ENCODE peak calls at places on chromosomes 4 and X, in seven cellular contexts. P, Z, Y, U, A, J and D are unnamed samples.

GRCh38 chrX:14362731-14363130 is 166.6 kb upstream of the GLRA2 start:
- DNase-seq in P (no peak), Z (no peak), Y (no peak), U (no peak), A (no peak), J (peak), D (no peak)

GRCh38 chrX:47321386-47321785 is 49.0 kb upstream of the ZNF157 start:
- DNase-seq in P (no peak), Z (peak), Y (no peak), U (no peak), A (no peak), J (no peak), D (peak)

GRCh38 chr4:139154538-139154937 is 22.5 kb downstream of the ELF2 start:
- DNase-seq in P (no peak), Z (no peak), Y (no peak), U (no peak), A (no peak), J (no peak), D (no peak)

GRCh38 chr4:52996261-52997131 is 134.4 kb downstream of the RASL11B start:
- DNase-seq in P (peak), Z (no peak), Y (no peak), U (no peak), A (no peak), J (no peak), D (no peak)

GRCh38 chr4:74328501-74328900 is 20.2 kb downstream of the EPGN start:
- DNase-seq in P (no peak), Z (no peak), Y (no peak), U (no peak), A (no peak), J (no peak), D (no peak)

GRCh38 chr4:6829077-6829476 is 46.5 kb downstream of the KIAA0232 start:
- DNase-seq in P (no peak), Z (no peak), Y (no peak), U (no peak), A (no peak), J (no peak), D (no peak)

GRCh38 chr4:128244379-128244778 is 43.2 kb downstream of the PGRMC2 start:
- DNase-seq in P (no peak), Z (no peak), Y (no peak), U (no peak), A (peak), J (no peak), D (no peak)

GRCh38 chr4:125313989-125314602 is 659 bp upstream of the FAT4 start:
- DNase-seq in P (no peak), Z (no peak), Y (no peak), U (no peak), A (peak), J (no peak), D (peak)

GRCh38 chr4:108224628-108225053 is 55.9 kb upstream of the LEF1 start:
- DNase-seq in P (no peak), Z (no peak), Y (no peak), U (peak), A (peak), J (no peak), D (no peak)

GRCh38 chrX:69065451-69065850 is 99.8 kb downstream of the PJA1 start:
- DNase-seq in P (peak), Z (no peak), Y (peak), U (no peak), A (peak), J (peak), D (no peak)

GRCh38 chr4:24876431-24876830 is 36.4 kb downstream of the CCDC149 start:
- DNase-seq in P (no peak), Z (no peak), Y (no peak), U (no peak), A (no peak), J (no peak), D (no peak)

GRCh38 chr4:99395595-99396364 is 39.4 kb downstream of the ADH7 start:
- DNase-seq in P (no peak), Z (no peak), Y (no peak), U (no peak), A (no peak), J (peak), D (no peak)

GRCh38 chr4:10140866-10141759 is 24.5 kb upstream of the WDR1 start:
- DNase-seq in P (no peak), Z (peak), Y (no peak), U (no peak), A (no peak), J (no peak), D (no peak)

GRCh38 chr4:150007512-150007911 is 70.7 kb upstream of the DCLK2 start:
- DNase-seq in P (no peak), Z (no peak), Y (no peak), U (peak), A (no peak), J (peak), D (no peak)

GRCh38 chr4:2267320-2267811 is 5.5 kb upstream of the MXD4 start:
- DNase-seq in P (no peak), Z (no peak), Y (peak), U (no peak), A (no peak), J (no peak), D (no peak)

GRCh38 chr4:2253160-2254084 is 8.5 kb downstream of the MXD4 start:
- DNase-seq in P (peak), Z (peak), Y (peak), U (no peak), A (no peak), J (no peak), D (no peak)

GRCh38 chr4:73439445-73439844 is 3.4 kb downstream of the AFP start:
- DNase-seq in P (no peak), Z (no peak), Y (no peak), U (no peak), A (no peak), J (no peak), D (no peak)

GRCh38 chr4:156053174-156053573 is 99.5 kb upstream of the CTSO start:
- DNase-seq in P (no peak), Z (no peak), Y (no peak), U (no peak), A (peak), J (no peak), D (no peak)

GRCh38 chr4:177569443-177569842 is 127.2 kb upstream of the AGA start:
- DNase-seq in P (no peak), Z (no peak), Y (no peak), U (peak), A (peak), J (no peak), D (no peak)

GRCh38 chr4:182770259-182770968 is 146.8 kb downstream of the DCTD start:
- DNase-seq in P (no peak), Z (no peak), Y (no peak), U (no peak), A (no peak), J (no peak), D (no peak)

GRCh38 chr4:88591787-88592599 is at the start of gene HERC3:
- DNase-seq in P (peak), Z (peak), Y (peak), U (peak), A (peak), J (peak), D (peak)

GRCh38 chr4:153639556-153640475 is 44.3 kb upstream of the TLR2 start:
- DNase-seq in P (no peak), Z (no peak), Y (no peak), U (no peak), A (no peak), J (no peak), D (no peak)

GRCh38 chr4:113837397-113837796 is 75.9 kb upstream of the CAMK2D start:
- DNase-seq in P (no peak), Z (no peak), Y (no peak), U (peak), A (peak), J (peak), D (no peak)

GRCh38 chr4:26307027-26307426 is 13.8 kb upstream of the RBPJ start:
- DNase-seq in P (no peak), Z (no peak), Y (no peak), U (no peak), A (no peak), J (no peak), D (no peak)

GRCh38 chrX:110086916-110087484 is 84.1 kb downstream of the TMEM164 start:
- DNase-seq in P (no peak), Z (no peak), Y (no peak), U (peak), A (peak), J (peak), D (no peak)

GRCh38 chr4:106240699-106241098 is 75.3 kb downstream of the TBCK start:
- DNase-seq in P (no peak), Z (no peak), Y (no peak), U (no peak), A (no peak), J (no peak), D (no peak)

GRCh38 chr4:184177271-184177670 is 40.4 kb downstream of the ENPP6 start:
- DNase-seq in P (no peak), Z (no peak), Y (no peak), U (no peak), A (no peak), J (no peak), D (no peak)

GRCh38 chr4:167023359-167023925 is 210.9 kb downstream of the SPOCK3 start:
- DNase-seq in P (no peak), Z (no peak), Y (no peak), U (no peak), A (no peak), J (no peak), D (no peak)

GRCh38 chr4:56737666-56738065 is 56.6 kb upstream of the HOPX start:
- DNase-seq in P (no peak), Z (no peak), Y (no peak), U (no peak), A (peak), J (no peak), D (no peak)

GRCh38 chr4:98447648-98448047 is 186.5 kb downstream of the RAP1GDS1 start:
- DNase-seq in P (peak), Z (peak), Y (no peak), U (no peak), A (peak), J (no peak), D (no peak)

GRCh38 chr4:80367737-80368136 is 32.2 kb downstream of the CFAP299 start:
- DNase-seq in P (no peak), Z (no peak), Y (no peak), U (no peak), A (peak), J (peak), D (no peak)

GRCh38 chrX:155086202-155086840 is 15.0 kb downstream of the BRCC3 start:
- DNase-seq in P (peak), Z (peak), Y (no peak), U (no peak), A (peak), J (peak), D (peak)

GRCh38 chr4:10983274-10983673 is 298.7 kb upstream of the CLNK start:
- DNase-seq in P (peak), Z (no peak), Y (no peak), U (no peak), A (peak), J (no peak), D (no peak)

GRCh38 chrX:97074400-97074799 is 190.7 kb downstream of the RPA4 start:
- DNase-seq in P (no peak), Z (no peak), Y (no peak), U (no peak), A (no peak), J (peak), D (no peak)

GRCh38 chr4:24736066-24736465 is 59.3 kb upstream of the SOD3 start:
- DNase-seq in P (no peak), Z (peak), Y (no peak), U (no peak), A (peak), J (peak), D (no peak)

GRCh38 chr4:137124278-137124932 is 407.9 kb downstream of the PCDH18 start:
- DNase-seq in P (no peak), Z (no peak), Y (no peak), U (peak), A (peak), J (peak), D (no peak)

GRCh38 chrX:88881536-88881935 is 134.5 kb downstream of the CPXCR1 start:
- DNase-seq in P (no peak), Z (no peak), Y (no peak), U (no peak), A (no peak), J (no peak), D (no peak)

GRCh38 chrX:51047950-51048349 is 137.4 kb downstream of the BMP15 start:
- DNase-seq in P (no peak), Z (no peak), Y (no peak), U (no peak), A (no peak), J (no peak), D (no peak)

GRCh38 chrX:138484451-138484850 is 227.1 kb downstream of the FGF13 start:
- DNase-seq in P (no peak), Z (no peak), Y (no peak), U (no peak), A (no peak), J (no peak), D (no peak)

GRCh38 chrX:44904542-44905115 is 31.6 kb downstream of the KDM6A start:
- DNase-seq in P (no peak), Z (no peak), Y (no peak), U (no peak), A (no peak), J (no peak), D (no peak)
- TF ChIP-seq CTCF in P (no peak), Z (no peak), Y (no peak), U (peak), A (no peak), J (peak), D (no peak)

DNA sequence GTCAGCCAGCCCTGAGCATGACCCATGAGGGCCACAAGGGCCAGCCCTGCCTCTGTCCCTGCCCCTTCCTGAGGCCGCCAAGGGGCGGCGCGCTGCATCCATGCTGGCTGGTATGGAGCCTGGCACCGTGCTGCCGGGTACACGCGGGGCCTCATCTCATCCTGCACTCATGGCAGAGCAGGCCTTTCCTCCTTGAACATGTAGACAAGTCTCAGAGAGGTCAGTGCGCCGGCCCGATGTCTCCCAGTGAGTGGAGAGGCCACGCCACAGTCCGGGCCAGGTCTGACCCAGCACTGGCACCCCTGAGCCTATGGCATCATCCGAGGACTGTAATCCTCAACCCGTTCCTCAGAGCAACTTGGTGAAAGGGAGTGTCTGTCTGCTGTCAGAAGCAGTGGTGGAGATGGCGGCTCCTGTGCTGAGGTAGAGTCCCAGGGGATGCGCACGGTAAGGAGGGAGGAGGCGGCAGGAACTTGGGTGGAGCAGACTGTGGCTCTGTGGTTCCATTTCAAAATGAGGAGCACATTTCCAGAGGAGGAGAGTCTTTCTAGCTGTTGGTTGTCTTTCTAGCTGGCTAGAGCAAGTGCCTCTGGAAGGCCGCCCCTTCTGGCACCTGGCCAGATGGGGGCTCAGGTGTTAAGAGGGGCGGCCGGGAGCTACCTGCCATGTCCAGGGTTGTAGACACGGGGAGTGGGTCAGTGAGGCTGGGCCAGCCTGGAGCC is 32.8 kb downstream of the TRMT44 start:
- DNase-seq in P (no peak), Z (no peak), Y (peak), U (no peak), A (no peak), J (no peak), D (no peak)
- TF ChIP-seq CTCF in P (no peak), Z (no peak), Y (no peak), U (peak), A (no peak), J (no peak), D (no peak)

DNA sequence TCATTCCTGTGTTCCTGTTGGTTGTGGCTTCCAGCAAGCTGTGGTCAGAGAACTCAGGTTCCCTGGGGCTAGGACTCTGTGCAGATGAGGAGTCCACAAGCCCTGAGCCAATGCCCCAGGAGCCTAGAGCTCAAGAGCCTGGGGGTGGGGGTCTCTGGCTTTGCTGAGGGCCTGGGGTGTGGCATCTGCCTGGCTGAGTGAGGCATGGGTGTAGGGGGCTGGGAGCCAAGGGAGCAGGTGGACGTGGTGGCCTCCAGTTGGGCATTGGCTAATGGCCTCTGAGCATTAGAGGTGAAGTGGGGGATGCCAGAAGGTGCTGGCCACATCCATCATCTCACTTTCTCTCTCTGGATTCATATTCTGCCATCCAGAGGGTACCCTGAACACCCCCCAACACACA is 5.3 kb upstream of the MAMLD1 start:
- DNase-seq in P (no peak), Z (no peak), Y (no peak), U (no peak), A (no peak), J (no peak), D (no peak)
- TF ChIP-seq CTCF in P (no peak), Z (no peak), Y (no peak), U (no peak), A (no peak), J (no peak), D (no peak)

GRCh38 chr4:181301735-181302380 is 941.3 kb upstream of the TENM3 start:
- DNase-seq in P (peak), Z (peak), Y (peak), U (peak), A (peak), J (peak), D (peak)
- TF ChIP-seq CTCF in P (peak), Z (peak), Y (peak), U (peak), A (peak), J (peak), D (peak)

DNA sequence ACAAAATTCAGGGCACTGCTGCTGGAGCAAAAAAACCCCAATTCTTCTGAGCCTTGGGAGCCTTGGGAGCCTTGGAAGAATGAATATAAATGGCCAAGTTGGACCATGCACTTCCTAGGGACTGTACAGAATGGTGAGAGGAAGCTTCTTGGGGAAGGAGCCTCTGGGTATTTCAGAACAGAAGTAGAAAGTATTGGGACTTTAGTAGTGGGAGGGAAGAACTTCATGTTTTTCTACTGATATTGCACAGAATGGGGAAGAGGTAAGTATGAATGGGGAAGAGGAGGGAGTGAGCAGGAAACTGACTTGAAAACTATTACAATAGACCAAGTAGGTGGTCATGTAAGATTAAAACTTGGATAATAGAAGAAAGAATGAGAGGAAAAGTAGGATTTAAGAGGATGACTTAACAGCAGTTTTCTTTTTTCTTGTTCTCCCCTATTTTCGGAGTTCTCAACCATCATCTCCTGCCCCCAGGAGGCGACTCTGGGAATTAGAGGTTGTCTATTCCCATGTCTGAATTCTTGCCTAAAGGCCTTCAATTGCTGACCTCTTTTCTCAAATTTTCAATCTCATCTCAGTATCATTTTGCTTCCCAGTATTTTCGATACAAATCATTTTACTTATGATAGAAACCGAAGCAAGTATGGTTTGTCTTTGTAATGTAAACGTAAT is 44.5 kb upstream of the TAPT1 start:
- DNase-seq in P (no peak), Z (peak), Y (no peak), U (no peak), A (no peak), J (peak), D (peak)
- TF ChIP-seq CTCF in P (no peak), Z (peak), Y (no peak), U (peak), A (no peak), J (peak), D (peak)

GRCh38 chrX:30618160-30618765 is 35.0 kb upstream of the GK start:
- DNase-seq in P (no peak), Z (peak), Y (no peak), U (no peak), A (no peak), J (peak), D (no peak)
- TF ChIP-seq CTCF in P (peak), Z (no peak), Y (no peak), U (no peak), A (no peak), J (peak), D (no peak)

GRCh38 chrX:71489540-71489939 is 43.4 kb upstream of the OGT start:
- DNase-seq in P (no peak), Z (no peak), Y (no peak), U (no peak), A (no peak), J (no peak), D (no peak)

GRCh38 chrX:71487814-71488213 is 45.1 kb upstream of the OGT start:
- DNase-seq in P (no peak), Z (no peak), Y (no peak), U (no peak), A (no peak), J (no peak), D (no peak)

GRCh38 chrX:71493111-71493613 is 39.7 kb upstream of the OGT start:
- DNase-seq in P (no peak), Z (no peak), Y (no peak), U (no peak), A (peak), J (no peak), D (no peak)

GRCh38 chrX:71496476-71496875 is 36.4 kb upstream of the OGT start:
- DNase-seq in P (no peak), Z (no peak), Y (no peak), U (no peak), A (no peak), J (no peak), D (no peak)

GRCh38 chrX:71492086-71493065 is 40.5 kb upstream of the OGT start:
- DNase-seq in P (peak), Z (no peak), Y (peak), U (no peak), A (peak), J (peak), D (no peak)
- TF ChIP-seq CTCF in P (no peak), Z (no peak), Y (no peak), U (no peak), A (no peak), J (no peak), D (no peak)